ENCODE peak calls at places on chromosomes 13 and 19, in ten cellular contexts. One of them, this sample, is unnamed. For H3K4me1, the result is how much of the 10 kb centered on the place peaks cover.

GRCh38 chr19:8655340-8655709 is 24.9 kb downstream of the NFILZ start:
- DNase-seq in endodermal cell: no peak
- DNase-seq in keratinocyte: no peak
- DNase-seq in heart right ventricle: no peak
- DNase-seq in astrocyte: no peak
- DNase-seq in mammary epithelial cell: no peak
- DNase-seq in heart left ventricle: no peak
- DNase-seq in breast epithelium: no peak
- DNase-seq in HepG2: no peak
- DNase-seq in effector memory CD4-positive, alpha-beta T cell: peak
- DNase-seq in this sample: no peak

GRCh38 chr19:3781603-3782002 is 4.6 kb downstream of the MATK start:
- DNase-seq in endodermal cell: peak
- DNase-seq in keratinocyte: no peak
- DNase-seq in heart right ventricle: no peak
- DNase-seq in astrocyte: no peak
- DNase-seq in mammary epithelial cell: no peak
- DNase-seq in heart left ventricle: no peak
- DNase-seq in breast epithelium: no peak
- DNase-seq in HepG2: no peak
- DNase-seq in effector memory CD4-positive, alpha-beta T cell: no peak
- DNase-seq in this sample: no peak

GRCh38 chr13:76832258-76832988 is 53.8 kb downstream of the KCTD12 start:
- DNase-seq in endodermal cell: no peak
- DNase-seq in keratinocyte: no peak
- DNase-seq in heart right ventricle: no peak
- DNase-seq in astrocyte: no peak
- DNase-seq in mammary epithelial cell: no peak
- DNase-seq in heart left ventricle: no peak
- DNase-seq in breast epithelium: no peak
- DNase-seq in HepG2: no peak
- DNase-seq in effector memory CD4-positive, alpha-beta T cell: no peak
- DNase-seq in this sample: no peak

GRCh38 chr19:17489392-17490030 is 19.2 kb downstream of the SLC27A1 start:
- DNase-seq in endodermal cell: no peak
- DNase-seq in keratinocyte: no peak
- DNase-seq in heart right ventricle: no peak
- DNase-seq in astrocyte: no peak
- DNase-seq in mammary epithelial cell: no peak
- DNase-seq in heart left ventricle: no peak
- DNase-seq in breast epithelium: no peak
- DNase-seq in HepG2: no peak
- DNase-seq in effector memory CD4-positive, alpha-beta T cell: no peak
- DNase-seq in this sample: no peak

GRCh38 chr19:43799502-43800142 is 2.6 kb downstream of the LYPD5 start:
- DNase-seq in endodermal cell: peak
- DNase-seq in keratinocyte: no peak
- DNase-seq in heart right ventricle: no peak
- DNase-seq in astrocyte: no peak
- DNase-seq in mammary epithelial cell: peak
- DNase-seq in heart left ventricle: no peak
- DNase-seq in breast epithelium: no peak
- DNase-seq in HepG2: no peak
- DNase-seq in effector memory CD4-positive, alpha-beta T cell: no peak
- DNase-seq in this sample: no peak

GRCh38 chr19:28556371-28556770 is 656.6 kb downstream of the UQCRFS1 start:
- DNase-seq in endodermal cell: peak
- DNase-seq in keratinocyte: no peak
- DNase-seq in heart right ventricle: no peak
- DNase-seq in astrocyte: no peak
- DNase-seq in mammary epithelial cell: no peak
- DNase-seq in heart left ventricle: no peak
- DNase-seq in breast epithelium: no peak
- DNase-seq in HepG2: no peak
- DNase-seq in effector memory CD4-positive, alpha-beta T cell: no peak
- DNase-seq in this sample: no peak

GRCh38 chr19:47421844-47422395 is 2.6 kb upstream of the MEIS3 start:
- DNase-seq in endodermal cell: peak
- DNase-seq in keratinocyte: no peak
- DNase-seq in heart right ventricle: no peak
- DNase-seq in astrocyte: peak
- DNase-seq in mammary epithelial cell: no peak
- DNase-seq in heart left ventricle: no peak
- DNase-seq in breast epithelium: no peak
- DNase-seq in HepG2: no peak
- DNase-seq in effector memory CD4-positive, alpha-beta T cell: no peak
- DNase-seq in this sample: no peak

GRCh38 chr19:33502991-33503790 is 18.4 kb downstream of the PEPD start:
- DNase-seq in endodermal cell: no peak
- DNase-seq in keratinocyte: no peak
- DNase-seq in heart right ventricle: no peak
- DNase-seq in astrocyte: no peak
- DNase-seq in mammary epithelial cell: no peak
- DNase-seq in heart left ventricle: no peak
- DNase-seq in breast epithelium: no peak
- DNase-seq in HepG2: no peak
- DNase-seq in effector memory CD4-positive, alpha-beta T cell: no peak
- DNase-seq in this sample: no peak

GRCh38 chr13:103222683-103223082 is 156.5 kb upstream of the SLC10A2 start:
- DNase-seq in endodermal cell: no peak
- DNase-seq in keratinocyte: peak
- DNase-seq in heart right ventricle: no peak
- DNase-seq in astrocyte: no peak
- DNase-seq in mammary epithelial cell: peak
- DNase-seq in heart left ventricle: no peak
- DNase-seq in breast epithelium: no peak
- DNase-seq in HepG2: no peak
- DNase-seq in effector memory CD4-positive, alpha-beta T cell: no peak
- DNase-seq in this sample: no peak

DNA sequence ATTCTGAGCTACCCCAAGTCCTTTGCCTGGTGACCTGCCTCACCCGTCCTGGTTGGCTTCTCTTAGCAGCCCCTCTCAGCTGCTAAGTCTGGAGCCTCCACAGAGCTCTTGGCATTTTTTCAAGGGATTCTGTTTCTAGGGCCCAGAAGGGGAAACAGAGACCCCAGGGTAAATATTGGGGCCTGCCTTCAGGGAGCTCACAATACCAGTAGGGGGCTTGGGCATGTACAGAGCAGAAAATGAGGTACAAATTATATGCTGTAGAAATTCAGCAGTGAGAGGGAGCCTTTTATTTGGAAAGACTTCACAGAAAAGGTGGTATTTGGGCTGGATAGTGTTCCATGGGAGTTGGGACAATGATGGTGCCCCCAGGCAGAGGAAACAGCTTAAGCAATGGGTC is 3.7 kb downstream of the SAMD4B start:
- DNase-seq in endodermal cell: no peak
- DNase-seq in keratinocyte: no peak
- DNase-seq in heart right ventricle: no peak
- DNase-seq in astrocyte: no peak
- DNase-seq in mammary epithelial cell: no peak
- DNase-seq in heart left ventricle: no peak
- DNase-seq in breast epithelium: no peak
- DNase-seq in HepG2: no peak
- DNase-seq in effector memory CD4-positive, alpha-beta T cell: no peak
- DNase-seq in this sample: no peak
- H3K4me1 ChIP-seq in endodermal cell: under half
- H3K4me1 ChIP-seq in keratinocyte: under half
- H3K4me1 ChIP-seq in heart right ventricle: half or more
- H3K4me1 ChIP-seq in astrocyte: under half
- H3K4me1 ChIP-seq in mammary epithelial cell: under half
- H3K4me1 ChIP-seq in heart left ventricle: under half
- H3K4me1 ChIP-seq in breast epithelium: under half
- H3K4me1 ChIP-seq in HepG2: under half
- H3K4me1 ChIP-seq in effector memory CD4-positive, alpha-beta T cell: under half
- H3K4me1 ChIP-seq in this sample: under half

GRCh38 chr19:45448425-45448756 is 19.4 kb upstream of the FOSB start:
- DNase-seq in endodermal cell: no peak
- DNase-seq in keratinocyte: no peak
- DNase-seq in heart right ventricle: no peak
- DNase-seq in astrocyte: no peak
- DNase-seq in mammary epithelial cell: no peak
- DNase-seq in heart left ventricle: no peak
- DNase-seq in breast epithelium: no peak
- DNase-seq in HepG2: no peak
- DNase-seq in effector memory CD4-positive, alpha-beta T cell: no peak
- DNase-seq in this sample: no peak
- H3K4me1 ChIP-seq in endodermal cell: under half
- H3K4me1 ChIP-seq in keratinocyte: half or more
- H3K4me1 ChIP-seq in heart right ventricle: under half
- H3K4me1 ChIP-seq in astrocyte: under half
- H3K4me1 ChIP-seq in mammary epithelial cell: half or more
- H3K4me1 ChIP-seq in heart left ventricle: under half
- H3K4me1 ChIP-seq in breast epithelium: under half
- H3K4me1 ChIP-seq in HepG2: half or more
- H3K4me1 ChIP-seq in effector memory CD4-positive, alpha-beta T cell: under half
- H3K4me1 ChIP-seq in this sample: under half

GRCh38 chr19:48489608-48490216 is 20.5 kb downstream of the CYTH2 start:
- DNase-seq in endodermal cell: peak
- DNase-seq in keratinocyte: no peak
- DNase-seq in heart right ventricle: peak
- DNase-seq in astrocyte: no peak
- DNase-seq in mammary epithelial cell: peak
- DNase-seq in heart left ventricle: peak
- DNase-seq in breast epithelium: no peak
- DNase-seq in HepG2: peak
- DNase-seq in effector memory CD4-positive, alpha-beta T cell: peak
- DNase-seq in this sample: peak
- H3K4me1 ChIP-seq in endodermal cell: under half
- H3K4me1 ChIP-seq in keratinocyte: under half
- H3K4me1 ChIP-seq in heart right ventricle: under half
- H3K4me1 ChIP-seq in astrocyte: under half
- H3K4me1 ChIP-seq in mammary epithelial cell: under half
- H3K4me1 ChIP-seq in heart left ventricle: under half
- H3K4me1 ChIP-seq in breast epithelium: under half
- H3K4me1 ChIP-seq in HepG2: under half
- H3K4me1 ChIP-seq in effector memory CD4-positive, alpha-beta T cell: under half
- H3K4me1 ChIP-seq in this sample: under half

GRCh38 chr13:99218545-99218944 is 17.9 kb downstream of the UBAC2 start:
- DNase-seq in endodermal cell: no peak
- DNase-seq in keratinocyte: no peak
- DNase-seq in heart right ventricle: peak
- DNase-seq in astrocyte: peak
- DNase-seq in mammary epithelial cell: no peak
- DNase-seq in heart left ventricle: peak
- DNase-seq in breast epithelium: no peak
- DNase-seq in HepG2: no peak
- DNase-seq in effector memory CD4-positive, alpha-beta T cell: no peak
- DNase-seq in this sample: peak
- H3K4me1 ChIP-seq in endodermal cell: under half
- H3K4me1 ChIP-seq in keratinocyte: half or more
- H3K4me1 ChIP-seq in heart right ventricle: half or more
- H3K4me1 ChIP-seq in astrocyte: under half
- H3K4me1 ChIP-seq in mammary epithelial cell: under half
- H3K4me1 ChIP-seq in heart left ventricle: under half
- H3K4me1 ChIP-seq in breast epithelium: under half
- H3K4me1 ChIP-seq in HepG2: under half
- H3K4me1 ChIP-seq in effector memory CD4-positive, alpha-beta T cell: half or more
- H3K4me1 ChIP-seq in this sample: half or more

GRCh38 chr19:2230029-2230531 is 6.0 kb downstream of the PLEKHJ1 start:
- DNase-seq in endodermal cell: no peak
- DNase-seq in keratinocyte: no peak
- DNase-seq in heart right ventricle: no peak
- DNase-seq in astrocyte: no peak
- DNase-seq in mammary epithelial cell: no peak
- DNase-seq in heart left ventricle: no peak
- DNase-seq in breast epithelium: no peak
- DNase-seq in HepG2: no peak
- DNase-seq in effector memory CD4-positive, alpha-beta T cell: no peak
- DNase-seq in this sample: no peak
- H3K4me1 ChIP-seq in endodermal cell: under half
- H3K4me1 ChIP-seq in keratinocyte: under half
- H3K4me1 ChIP-seq in heart right ventricle: under half
- H3K4me1 ChIP-seq in astrocyte: under half
- H3K4me1 ChIP-seq in mammary epithelial cell: under half
- H3K4me1 ChIP-seq in heart left ventricle: under half
- H3K4me1 ChIP-seq in breast epithelium: under half
- H3K4me1 ChIP-seq in HepG2: under half
- H3K4me1 ChIP-seq in effector memory CD4-positive, alpha-beta T cell: under half
- H3K4me1 ChIP-seq in this sample: under half

GRCh38 chr19:15298847-15299567 is 33.3 kb downstream of the BRD4 start:
- DNase-seq in endodermal cell: no peak
- DNase-seq in keratinocyte: no peak
- DNase-seq in heart right ventricle: no peak
- DNase-seq in astrocyte: no peak
- DNase-seq in mammary epithelial cell: no peak
- DNase-seq in heart left ventricle: no peak
- DNase-seq in breast epithelium: no peak
- DNase-seq in HepG2: no peak
- DNase-seq in effector memory CD4-positive, alpha-beta T cell: no peak
- DNase-seq in this sample: no peak

GRCh38 chr19:15296841-15297415 is 35.4 kb downstream of the BRD4 start:
- DNase-seq in endodermal cell: no peak
- DNase-seq in keratinocyte: no peak
- DNase-seq in heart right ventricle: no peak
- DNase-seq in astrocyte: no peak
- DNase-seq in mammary epithelial cell: no peak
- DNase-seq in heart left ventricle: no peak
- DNase-seq in breast epithelium: no peak
- DNase-seq in HepG2: peak
- DNase-seq in effector memory CD4-positive, alpha-beta T cell: no peak
- DNase-seq in this sample: no peak

GRCh38 chr19:15296353-15296752 is 36.0 kb downstream of the BRD4 start:
- DNase-seq in endodermal cell: no peak
- DNase-seq in keratinocyte: no peak
- DNase-seq in heart right ventricle: peak
- DNase-seq in astrocyte: no peak
- DNase-seq in mammary epithelial cell: no peak
- DNase-seq in heart left ventricle: peak
- DNase-seq in breast epithelium: no peak
- DNase-seq in HepG2: no peak
- DNase-seq in effector memory CD4-positive, alpha-beta T cell: no peak
- DNase-seq in this sample: no peak

GRCh38 chr19:15299568-15300409 is 32.5 kb downstream of the BRD4 start:
- DNase-seq in endodermal cell: no peak
- DNase-seq in keratinocyte: no peak
- DNase-seq in heart right ventricle: no peak
- DNase-seq in astrocyte: peak
- DNase-seq in mammary epithelial cell: no peak
- DNase-seq in heart left ventricle: no peak
- DNase-seq in breast epithelium: no peak
- DNase-seq in HepG2: no peak
- DNase-seq in effector memory CD4-positive, alpha-beta T cell: no peak
- DNase-seq in this sample: no peak

GRCh38 chr19:15297416-15298224 is 34.7 kb downstream of the BRD4 start:
- DNase-seq in endodermal cell: no peak
- DNase-seq in keratinocyte: no peak
- DNase-seq in heart right ventricle: no peak
- DNase-seq in astrocyte: peak
- DNase-seq in mammary epithelial cell: peak
- DNase-seq in heart left ventricle: no peak
- DNase-seq in breast epithelium: no peak
- DNase-seq in HepG2: peak
- DNase-seq in effector memory CD4-positive, alpha-beta T cell: no peak
- DNase-seq in this sample: no peak
- H3K4me1 ChIP-seq in endodermal cell: under half
- H3K4me1 ChIP-seq in keratinocyte: half or more
- H3K4me1 ChIP-seq in heart right ventricle: half or more
- H3K4me1 ChIP-seq in astrocyte: under half
- H3K4me1 ChIP-seq in mammary epithelial cell: half or more
- H3K4me1 ChIP-seq in heart left ventricle: half or more
- H3K4me1 ChIP-seq in breast epithelium: half or more
- H3K4me1 ChIP-seq in HepG2: half or more
- H3K4me1 ChIP-seq in effector memory CD4-positive, alpha-beta T cell: half or more
- H3K4me1 ChIP-seq in this sample: half or more

GRCh38 chr19:5975388-5975728 is 2.6 kb downstream of the RANBP3 start:
- DNase-seq in endodermal cell: no peak
- DNase-seq in keratinocyte: no peak
- DNase-seq in heart right ventricle: no peak
- DNase-seq in astrocyte: no peak
- DNase-seq in mammary epithelial cell: no peak
- DNase-seq in heart left ventricle: no peak
- DNase-seq in breast epithelium: no peak
- DNase-seq in HepG2: no peak
- DNase-seq in effector memory CD4-positive, alpha-beta T cell: no peak
- DNase-seq in this sample: no peak
- H3K4me1 ChIP-seq in endodermal cell: under half
- H3K4me1 ChIP-seq in keratinocyte: under half
- H3K4me1 ChIP-seq in heart right ventricle: under half
- H3K4me1 ChIP-seq in astrocyte: under half
- H3K4me1 ChIP-seq in mammary epithelial cell: under half
- H3K4me1 ChIP-seq in heart left ventricle: under half
- H3K4me1 ChIP-seq in breast epithelium: under half
- H3K4me1 ChIP-seq in HepG2: half or more
- H3K4me1 ChIP-seq in effector memory CD4-positive, alpha-beta T cell: under half
- H3K4me1 ChIP-seq in this sample: under half

This sample was measured in gastrocnemius medialis.